ENCODE peak calls at places on chromosomes 3 and 15, in eight cellular contexts. D is GM10248; V is heart right ventricle; B is stimulated activated CD4-positive, alpha-beta T cell treated with anti-CD3 and anti-CD28 coated beads, Interleukin-4, amount 100 ng/mL, for 24 hours; P is head of caudate nucleus; F is NCI-H2029; G is mucosa of descending colon; J is endothelial cell. M is an unnamed sample.

GRCh38 chr15:99614749-99615288 is 49.0 kb downstream of the MEF2A start:
- DNase-seq in D (no peak), V (no peak), B (no peak), P (no peak), F (no peak), G (no peak), J (no peak), M (no peak)

GRCh38 chr15:69146724-69147435 is 13.6 kb upstream of the GLCE start:
- DNase-seq in D (no peak), V (no peak), B (no peak), P (no peak), F (no peak), G (no peak), J (no peak), M (no peak)

GRCh38 chr3:148146947-148147346 is 550.8 kb upstream of the AGTR1 start:
- DNase-seq in D (no peak), V (no peak), B (no peak), P (no peak), F (no peak), G (no peak), J (no peak), M (no peak)

GRCh38 chr3:193673845-193674244 is 80.8 kb downstream of the OPA1 start:
- DNase-seq in D (no peak), V (no peak), B (no peak), P (peak; percentile 79), F (no peak), G (no peak), J (peak; percentile 8), M (no peak)

GRCh38 chr15:70104227-70104626 is 6.5 kb upstream of the TLE3 start:
- DNase-seq in D (no peak), V (no peak), B (no peak), P (no peak), F (no peak), G (no peak), J (no peak), M (no peak)

GRCh38 chr15:90001683-90002427 is 731 bp downstream of the ZNF710 start:
- DNase-seq in D (peak; percentile 82), V (peak; percentile 62), B (peak; percentile 63), P (peak; percentile 68), F (peak; percentile 47), G (peak; percentile 77), J (peak; percentile 48), M (peak; percentile 80)

GRCh38 chr15:25176991-25177954 is 222.5 kb downstream of the SNRPN start:
- DNase-seq in D (no peak), V (peak; percentile 2), B (peak; percentile 1), P (peak; percentile 18), F (no peak), G (no peak), J (peak; percentile 3), M (no peak)

GRCh38 chr15:64009798-64010241 is 36.5 kb downstream of the DAPK2 start:
- DNase-seq in D (no peak), V (no peak), B (peak; percentile 75), P (no peak), F (no peak), G (no peak), J (no peak), M (no peak)

GRCh38 chr15:40918146-40918798 is 10.9 kb upstream of the DLL4 start:
- DNase-seq in D (no peak), V (no peak), B (no peak), P (no peak), F (peak; percentile 54), G (no peak), J (no peak), M (no peak)

GRCh38 chr3:5057857-5058324 is 64.2 kb upstream of the ARL8B start:
- DNase-seq in D (peak; percentile 67), V (peak; percentile 83), B (peak; percentile 78), P (peak; percentile 78), F (peak; percentile 40), G (peak; percentile 93), J (peak; percentile 59), M (peak; percentile 49)

GRCh38 chr3:42689421-42690014 is 4.2 kb downstream of the KLHL40 start:
- DNase-seq in D (no peak), V (no peak), B (no peak), P (no peak), F (no peak), G (no peak), J (no peak), M (no peak)